ENCODE peak calls at places on chromosomes 1 and 21, in four cellular contexts. Z is A549, U is K562, G is HCT116. B is an unnamed sample.
A peak's percentile ranks its signal among the peaks of the same experiment; 100 is the strongest.

GRCh38 chr1:44276006-44276405 is 62.7 kb downstream of the DMAP1 start:
- DNase-seq in Z (no peak), U (no peak), G (no peak), B (peak; percentile 7)

GRCh38 chr1:44154049-44154448 is 12.6 kb upstream of the KLF18 start:
- DNase-seq in Z (no peak), U (no peak), G (peak; percentile 52), B (no peak)

GRCh38 chr1:210477328-210477924 is 148.7 kb downstream of the HHAT start:
- DNase-seq in Z (no peak), U (peak; percentile 4), G (peak; percentile 2), B (peak; percentile 32)

GRCh38 chr1:235669277-235669676 is 19.7 kb upstream of the GNG4 start:
- DNase-seq in Z (no peak), U (no peak), G (no peak), B (no peak)

GRCh38 chr1:180926164-180926981 is 13.7 kb downstream of the KIAA1614 start:
- DNase-seq in Z (no peak), U (peak; percentile 73), G (no peak), B (peak; percentile 43)

GRCh38 chr1:211479624-211480023 is 12.3 kb downstream of the RD3 start:
- DNase-seq in Z (no peak), U (no peak), G (no peak), B (no peak)

GRCh38 chr1:28354121-28354520 is 15.4 kb upstream of the PHACTR4 start:
- DNase-seq in Z (no peak), U (no peak), G (no peak), B (peak; percentile 69)

GRCh38 chr1:172394811-172395210 is 25.7 kb upstream of the C1orf105 start:
- DNase-seq in Z (no peak), U (no peak), G (no peak), B (peak; percentile 34)

GRCh38 chr1:211420389-211420788 is 71.6 kb downstream of the RD3 start:
- DNase-seq in Z (no peak), U (peak; percentile 28), G (no peak), B (peak; percentile 54)

GRCh38 chr21:19607983-19608668 is 1204.5 kb upstream of the TMPRSS15 start:
- DNase-seq in Z (no peak), U (peak; percentile 29), G (no peak), B (no peak)

GRCh38 chr1:235823684-235824083 is 43.0 kb downstream of the LYST start:
- DNase-seq in Z (no peak), U (no peak), G (no peak), B (no peak)

GRCh38 chr1:17119076-17119743 is at the start of gene PADI2:
- DNase-seq in Z (peak; percentile 77), U (peak; percentile 75), G (peak; percentile 34), B (peak; percentile 12)

GRCh38 chr1:52474807-52475206 is 70.4 kb downstream of the PRPF38A start:
- DNase-seq in Z (no peak), U (no peak), G (no peak), B (no peak)

GRCh38 chr1:192702212-192702993 is 66.5 kb downstream of the RGS13 start:
- DNase-seq in Z (peak; percentile 43), U (no peak), G (peak; percentile 27), B (peak; percentile 89)

GRCh38 chr1:65691962-65692361 is 100.7 kb upstream of the PDE4B start:
- DNase-seq in Z (no peak), U (no peak), G (no peak), B (no peak)

GRCh38 chr1:229480500-229480899 is 27.6 kb downstream of the NUP133 start:
- DNase-seq in Z (no peak), U (no peak), G (no peak), B (no peak)
- TF ChIP-seq RAD21 in Z (no peak), U (no peak), G (no peak), B (no peak)

GRCh38 chr21:45997495-45998275 is 16.1 kb downstream of the COL6A1 start:
- DNase-seq in Z (no peak), U (no peak), G (no peak), B (no peak)

GRCh38 chr21:45999581-46000181 is 18.1 kb downstream of the COL6A1 start:
- DNase-seq in Z (no peak), U (no peak), G (no peak), B (no peak)

GRCh38 chr21:45997205-45997494 is 15.6 kb downstream of the COL6A1 start:
- DNase-seq in Z (no peak), U (no peak), G (no peak), B (no peak)

GRCh38 chr21:45998871-45999580 is 17.5 kb downstream of the COL6A1 start:
- DNase-seq in Z (no peak), U (no peak), G (no peak), B (no peak)

DNA sequence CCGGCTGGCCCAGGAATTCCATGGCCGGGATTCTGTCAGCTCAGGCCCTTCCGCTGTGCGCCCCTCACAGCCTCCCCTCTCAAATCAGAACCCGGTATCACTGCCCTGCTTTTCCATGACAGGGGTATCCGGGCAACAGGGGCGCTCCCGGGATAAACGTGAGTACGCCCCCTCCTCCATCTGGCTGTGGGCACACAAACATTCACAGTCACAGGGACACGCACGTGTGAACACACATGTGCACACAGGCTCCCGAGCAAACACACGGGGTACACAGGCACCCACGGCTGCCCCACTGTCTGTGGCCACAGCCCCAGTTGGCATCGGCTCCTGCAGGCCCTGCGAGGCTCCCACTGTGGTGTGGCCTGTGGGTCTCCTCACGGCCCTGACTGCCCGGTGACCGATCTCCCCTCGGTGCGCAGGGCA is 16.7 kb downstream of the COL6A1 start:
- DNase-seq in Z (no peak), U (no peak), G (no peak), B (no peak)
- TF ChIP-seq RAD21 in Z (no peak), U (no peak), G (no peak), B (no peak)

DNA sequence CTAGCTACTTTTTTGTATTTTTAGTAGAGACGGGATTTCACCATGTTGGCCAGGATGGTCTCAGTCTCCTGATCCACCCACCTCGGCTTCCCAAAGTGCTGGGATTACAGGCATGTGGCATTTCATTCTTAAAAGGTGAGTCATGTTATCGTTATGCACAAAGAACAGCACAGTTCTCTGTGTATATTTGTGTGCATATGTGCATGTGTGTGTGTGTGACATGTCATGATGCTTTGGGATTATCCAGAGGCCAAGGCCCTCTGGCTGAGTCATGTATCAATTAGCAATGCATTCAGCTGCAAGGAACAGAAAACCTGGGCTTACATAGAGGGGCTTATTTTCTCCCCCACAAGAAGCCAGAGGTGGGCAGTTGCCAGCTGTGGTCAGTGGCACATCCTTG is 301.7 kb upstream of the KAZN start:
- DNase-seq in Z (no peak), U (no peak), G (no peak), B (peak; percentile 11)
- TF ChIP-seq RAD21 in Z (no peak), U (no peak), G (no peak), B (no peak)

GRCh38 chr21:42512346-42513034 is 1.2 kb upstream of the SLC37A1 start:
- DNase-seq in Z (no peak), U (no peak), G (no peak), B (no peak)
- TF ChIP-seq RAD21 in Z (no peak), U (no peak), G (no peak), B (no peak)

GRCh38 chr21:44489962-44490361 is 34.7 kb downstream of the LRRC3 start:
- DNase-seq in Z (no peak), U (peak; percentile 25), G (peak; percentile 8), B (no peak)

GRCh38 chr21:44485254-44485793 is 30.0 kb downstream of the LRRC3 start:
- DNase-seq in Z (peak; percentile 51), U (peak; percentile 56), G (peak; percentile 46), B (peak; percentile 8)

GRCh38 chr21:44486302-44486701 is 31.0 kb downstream of the LRRC3 start:
- DNase-seq in Z (no peak), U (no peak), G (no peak), B (no peak)

GRCh38 chr21:44485796-44486195 is 30.5 kb downstream of the LRRC3 start:
- DNase-seq in Z (no peak), U (no peak), G (no peak), B (no peak)

GRCh38 chr21:44487831-44488230 is 32.5 kb downstream of the LRRC3 start:
- DNase-seq in Z (no peak), U (peak; percentile 70), G (peak; percentile 28), B (peak; percentile 19)
- TF ChIP-seq RAD21 in Z (no peak), U (no peak), G (peak; percentile 50), B (peak; percentile 39)

GRCh38 chr1:6166221-6166620 is 13.9 kb downstream of the CHD5 start:
- DNase-seq in Z (no peak), U (no peak), G (no peak), B (no peak)
- TF ChIP-seq RAD21 in Z (no peak), U (no peak), G (no peak), B (no peak)

DNA sequence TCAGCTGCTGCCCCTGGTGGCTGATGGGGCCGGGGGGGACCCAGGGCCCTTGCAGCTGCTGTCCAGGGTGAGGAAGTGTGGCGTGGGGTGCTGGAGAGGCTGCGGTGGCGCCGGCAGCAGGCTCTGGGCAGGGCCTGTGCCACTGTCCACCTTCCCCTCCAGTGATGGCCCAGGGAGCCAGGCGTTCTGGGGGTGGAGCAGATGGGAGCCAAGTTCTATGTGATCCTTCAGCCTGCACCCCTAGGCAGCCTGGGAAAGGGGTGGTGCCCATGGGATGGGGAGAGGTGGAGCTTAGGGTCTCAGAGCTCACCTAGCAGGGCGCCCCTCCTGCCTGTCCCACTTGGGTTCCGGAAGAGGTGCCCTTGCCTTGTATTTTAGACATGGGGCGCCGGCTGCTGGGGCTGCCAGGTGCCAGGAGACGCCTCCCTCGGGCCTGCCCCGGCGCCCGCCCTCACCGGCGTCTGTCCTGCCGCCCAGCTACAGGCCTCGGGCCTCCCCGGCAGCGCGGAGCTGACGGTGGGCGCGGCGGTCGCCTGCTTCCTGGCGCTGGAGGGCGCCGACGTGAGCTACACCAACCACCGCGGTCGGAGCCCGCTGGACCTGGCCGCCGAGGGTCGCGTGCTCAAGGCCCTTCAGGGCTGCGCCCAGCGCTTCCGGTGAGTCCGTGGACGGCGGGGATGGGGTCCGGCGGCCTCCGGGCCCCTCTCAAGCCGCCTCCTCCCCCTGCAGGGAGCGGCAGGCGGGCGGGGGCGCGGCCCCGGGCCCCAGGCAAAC is 3.1 kb upstream of the MMP23B start:
- DNase-seq in Z (no peak), U (no peak), G (peak; percentile 71), B (no peak)
- TF ChIP-seq RAD21 in Z (no peak), U (no peak), G (no peak), B (no peak)

GRCh38 chr1:241311056-241311746 is 45.8 kb downstream of the RGS7 start:
- DNase-seq in Z (no peak), U (no peak), G (no peak), B (peak; percentile 4)
- TF ChIP-seq RAD21 in Z (no peak), U (no peak), G (no peak), B (no peak)

DNA sequence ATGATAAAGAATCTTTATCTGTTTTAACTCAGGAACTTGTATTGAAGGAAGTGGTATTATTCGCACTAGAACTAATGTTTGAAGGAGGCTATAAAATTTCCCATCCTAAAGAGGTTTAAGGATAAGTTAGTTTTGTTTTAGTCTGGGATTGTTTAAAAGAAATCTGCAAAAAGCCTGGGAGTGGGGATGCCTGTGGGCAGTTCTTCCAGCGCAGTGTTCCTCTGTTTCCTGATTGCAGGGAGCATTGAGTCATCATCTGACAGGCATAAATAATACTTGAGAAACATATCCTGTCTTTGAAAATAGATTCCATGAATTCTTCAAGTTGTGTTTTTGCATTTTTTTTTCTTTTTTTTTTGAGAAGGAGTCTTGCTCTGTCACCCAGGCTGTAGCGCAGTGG is 350.8 kb upstream of the PTBP2 start:
- DNase-seq in Z (no peak), U (no peak), G (peak; percentile 16), B (peak; percentile 96)
- TF ChIP-seq RAD21 in Z (no peak), U (no peak), G (no peak), B (no peak)

B was measured in IMR-90.